ENCODE peak calls at places on chromosomes 11 and 22, in five cellular contexts. Y is mesenchymal stem cell, W is IMR-90, C is neuronal stem cell, X is H1. V is an unnamed sample.

GRCh38 chr11:68798221-68798813 is 43.4 kb downstream of the CPT1A start:
- DNase-seq in X (peak; percentile 89), W (no peak), C (peak; percentile 62), Y (peak; percentile 22), V (no peak)

GRCh38 chr11:1763796-1764661 is at the start of gene CTSD:
- DNase-seq in X (peak; percentile 96), W (peak; percentile 69), C (peak; percentile 84), Y (peak; percentile 70), V (peak; percentile 55)

GRCh38 chr11:78492973-78493372 is 75.4 kb upstream of the GAB2 start:
- DNase-seq in X (no peak), Y (no peak), C (no peak), W (no peak), V (peak; percentile 27)

GRCh38 chr11:16357776-16358175 is 1.4 kb upstream of the SOX6 start:
- DNase-seq in C (no peak), Y (no peak), W (no peak), X (no peak), V (no peak)

GRCh38 chr11:1508491-1508891 is 21.9 kb upstream of the MOB2 start:
- DNase-seq in C (no peak), Y (no peak), X (no peak), W (no peak), V (no peak)

GRCh38 chr11:62394825-62395538 is 23.9 kb upstream of the SCGB1A1 start:
- DNase-seq in C (peak; percentile 78), W (peak; percentile 80), X (peak; percentile 82), Y (peak; percentile 86), V (peak; percentile 89)

GRCh38 chr11:37092487-37092886 is 494.5 kb upstream of the RAG2 start:
- DNase-seq in C (no peak), W (no peak), Y (no peak), X (no peak), V (no peak)

GRCh38 chr11:95547974-95548373 is 241.6 kb downstream of the FAM76B start:
- DNase-seq in C (no peak), Y (no peak), W (no peak), X (no peak), V (no peak)

GRCh38 chr11:19683862-19684491 is 28.7 kb upstream of the NAV2 start:
- DNase-seq in C (no peak), X (no peak), Y (no peak), W (no peak), V (no peak)
- H3K4me3 ChIP-seq in C (no peak overlapping the region), X (no peak overlapping the region), Y (no peak overlapping the region), W (no peak overlapping the region), V (no peak overlapping the region)

GRCh38 chr11:117023178-117023577 is 75.0 kb downstream of the SIK3 start:
- DNase-seq in X (no peak), C (no peak), Y (no peak), W (no peak), V (no peak)

GRCh38 chr11:117020873-117021564 is 77.2 kb downstream of the SIK3 start:
- DNase-seq in Y (no peak), W (no peak), C (no peak), X (no peak), V (no peak)

GRCh38 chr11:117022526-117022925 is 75.7 kb downstream of the SIK3 start:
- DNase-seq in Y (no peak), C (no peak), X (no peak), W (no peak), V (no peak)

GRCh38 chr11:117026593-117027330 is 71.5 kb downstream of the SIK3 start:
- DNase-seq in W (peak; percentile 90), Y (peak; percentile 78), X (no peak), C (no peak), V (peak; percentile 37)
- H3K9me3 ChIP-seq in W (no peaks in the 10 kb centered on the region), Y (no peaks in the 10 kb centered on the region), X (no peaks in the 10 kb centered on the region), C (no peaks in the 10 kb centered on the region), V (no peaks in the 10 kb centered on the region)

GRCh38 chr11:65945430-65945911 is at the start of gene TSGA10IP:
- DNase-seq in X (peak; percentile 73), C (peak; percentile 57), Y (no peak), W (no peak), V (no peak)
- H4K91ac ChIP-seq in X (peak within 1 kb of the TSS; percentile 97), C (peak within 1 kb of the TSS; percentile 77), Y (no peak within 1 kb of the TSS), W (no peak within 1 kb of the TSS), V (no peak within 1 kb of the TSS)

GRCh38 chr22:26902401-26903029 is 245.1 kb downstream of the MIAT start:
- DNase-seq in C (no peak), W (no peak), Y (no peak), X (no peak), V (no peak)
- H3K4me3 ChIP-seq in C (peak overlapping the region; percentile 44), W (no peak overlapping the region), Y (no peak overlapping the region), X (peak overlapping the region; percentile 60), V (no peak overlapping the region)

GRCh38 chr22:47599753-47600152 is 837.3 kb downstream of the TBC1D22A start:
- DNase-seq in Y (no peak), X (no peak), W (no peak), C (no peak), V (no peak)

GRCh38 chr22:47598864-47599263 is 836.4 kb downstream of the TBC1D22A start:
- DNase-seq in X (no peak), C (no peak), W (no peak), Y (no peak), V (no peak)

GRCh38 chr22:47596176-47596690 is 833.8 kb downstream of the TBC1D22A start:
- DNase-seq in C (no peak), X (no peak), W (no peak), Y (no peak), V (no peak)

GRCh38 chr22:47595122-47595521 is 832.7 kb downstream of the TBC1D22A start:
- DNase-seq in Y (no peak), W (no peak), X (no peak), C (no peak), V (no peak)

GRCh38 chr22:47597041-47597440 is 834.6 kb downstream of the TBC1D22A start:
- DNase-seq in C (no peak), W (no peak), Y (no peak), X (no peak), V (no peak)
- H3K9me3 ChIP-seq in C (peaks cover 31% of the 10 kb centered on the region), W (peaks cover 49% of the 10 kb centered on the region), Y (peaks cover 4% of the 10 kb centered on the region), X (peaks cover 55% of the 10 kb centered on the region), V (peaks cover 54% of the 10 kb centered on the region)

DNA sequence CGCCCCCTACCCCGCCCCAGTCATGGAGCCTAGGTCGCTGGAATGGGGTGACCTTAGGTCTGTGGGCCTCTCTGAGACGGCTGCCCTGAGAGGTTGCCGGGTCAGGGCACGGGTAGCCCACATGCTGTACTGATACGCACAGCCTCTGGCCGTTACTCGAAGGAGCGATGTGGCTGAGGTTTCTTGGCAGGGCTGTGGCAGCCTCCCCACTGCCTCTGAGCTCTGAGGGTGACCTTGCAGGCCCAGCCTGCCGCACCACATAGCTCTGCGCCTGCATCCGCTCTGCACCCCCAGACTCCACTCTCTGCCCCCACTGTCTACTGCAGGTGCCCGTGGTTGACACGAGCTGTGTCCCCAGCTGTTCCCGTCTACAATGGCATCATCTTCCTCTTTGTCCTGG is 7.3 kb downstream of the ZDHHC8 start:
- DNase-seq in X (no peak), W (no peak), Y (no peak), C (no peak), V (no peak)
- H4K91ac ChIP-seq in X (no peak overlapping the region), W (no peak overlapping the region), Y (no peak overlapping the region), C (no peak overlapping the region), V (no peak overlapping the region)

DNA sequence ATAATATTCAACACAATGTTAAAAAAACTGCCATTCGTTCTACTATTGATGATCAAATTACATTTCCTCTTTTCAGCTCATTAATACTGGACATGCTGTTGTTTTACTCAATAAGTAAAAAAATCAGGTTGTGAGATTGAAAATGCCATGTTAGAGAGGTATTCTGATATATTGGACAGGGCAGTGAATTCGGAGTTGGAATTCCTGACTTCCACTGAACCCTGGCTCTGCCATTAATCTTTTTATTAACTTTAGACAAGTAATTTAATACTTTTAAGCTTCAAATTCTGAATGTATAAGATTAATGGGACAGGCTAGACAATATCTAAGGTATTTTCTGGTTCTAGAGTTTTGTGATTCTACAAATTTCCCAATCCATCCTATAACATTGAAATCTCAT is 12.2 kb upstream of the NOX4 start:
- DNase-seq in W (no peak), C (no peak), X (no peak), Y (no peak), V (no peak)
- H3K4me3 ChIP-seq in W (no peak overlapping the region), C (no peak overlapping the region), X (no peak overlapping the region), Y (no peak overlapping the region), V (no peak overlapping the region)

DNA sequence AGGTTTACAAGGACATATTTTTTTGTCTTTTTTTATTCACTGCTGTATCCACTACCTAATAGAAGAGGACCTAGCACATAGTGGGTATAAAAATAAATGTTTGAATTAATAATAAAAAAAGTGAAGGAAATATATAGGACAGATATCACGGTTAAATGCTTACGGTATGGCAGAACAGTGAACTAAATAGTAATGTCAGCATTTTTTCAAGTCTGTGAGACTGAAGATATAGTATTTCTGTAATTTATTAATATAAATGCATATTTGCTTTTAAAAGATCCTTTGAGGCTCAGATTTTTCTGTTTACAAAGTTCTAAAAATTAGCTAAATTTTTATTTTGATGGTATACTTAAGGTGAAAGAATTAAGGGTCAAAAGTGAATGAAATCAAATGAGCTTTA is 68.6 kb upstream of the CNTN5 start:
- DNase-seq in W (no peak), X (no peak), Y (no peak), C (no peak), V (no peak)
- H3K9me3 ChIP-seq in W (peaks cover 2% of the 10 kb centered on the region), X (no peaks in the 10 kb centered on the region), Y (no peaks in the 10 kb centered on the region), C (no peaks in the 10 kb centered on the region), V (no peaks in the 10 kb centered on the region)

GRCh38 chr11:44446341-44446712 is 119.1 kb upstream of the CD82 start:
- DNase-seq in X (no peak), Y (no peak), C (no peak), W (no peak), V (no peak)
- H4K91ac ChIP-seq in X (peak overlapping the region; percentile 15), Y (no peak overlapping the region), C (no peak overlapping the region), W (no peak overlapping the region), V (no peak overlapping the region)

DNA sequence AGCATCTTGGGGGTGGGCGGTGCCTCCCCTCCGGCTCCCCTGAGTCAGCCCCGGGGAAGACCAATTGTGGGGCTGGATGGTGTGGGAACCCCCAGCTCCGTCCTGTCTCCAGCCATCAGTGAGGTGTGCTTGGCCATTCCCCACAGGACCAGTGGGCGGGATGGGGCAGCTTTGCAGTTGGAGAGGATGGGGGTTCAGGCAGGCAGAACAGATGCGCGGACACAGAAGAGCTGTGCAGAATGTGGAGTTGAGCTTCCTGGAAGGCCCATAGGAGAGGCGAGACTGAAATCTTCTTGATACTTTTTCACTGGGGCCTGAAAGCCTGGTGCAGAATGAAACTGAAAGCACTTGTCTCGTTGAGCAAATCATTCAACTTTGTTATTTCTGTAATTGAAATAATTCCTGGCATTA is 23.8 kb downstream of the PARVB start:
- DNase-seq in W (no peak), Y (no peak), C (no peak), X (no peak), V (no peak)
- H3K4me3 ChIP-seq in W (no peak overlapping the region), Y (no peak overlapping the region), C (no peak overlapping the region), X (no peak overlapping the region), V (no peak overlapping the region)